ENCODE peak calls at places on chromosomes 13 and 19, in four cellular contexts. P, S, E and J are unnamed samples.

GRCh38 chr19:38319421-38320258 is at the start of gene KCNK6:
- DNase-seq in P (peak; percentile 58), S (no peak), E (peak; percentile 57), J (no peak)

GRCh38 chr19:1247747-1248453 is 483 bp upstream of the MIDN start:
- DNase-seq in P (peak; percentile 80), S (no peak), E (peak; percentile 90), J (no peak)

GRCh38 chr13:33728271-33729037 is 89.5 kb upstream of the RFC3 start:
- DNase-seq in P (peak; percentile 27), S (no peak), E (peak; percentile 61), J (peak; percentile 96)

GRCh38 chr19:33430674-33431277 is 57.3 kb downstream of the CEBPG start:
- DNase-seq in P (peak; percentile 70), S (no peak), E (peak; percentile 67), J (peak; percentile 16)

GRCh38 chr19:31574251-31574973 is 225.2 kb upstream of the TSHZ3 start:
- DNase-seq in P (no peak), S (no peak), E (no peak), J (no peak)

GRCh38 chr13:112838038-112838965 is 130.7 kb upstream of the MCF2L start:
- DNase-seq in P (no peak), S (no peak), E (peak; percentile 14), J (no peak)

GRCh38 chr13:46951516-46951915 is 54.7 kb upstream of the HTR2A start:
- DNase-seq in P (no peak), S (no peak), E (no peak), J (no peak)

GRCh38 chr19:3162418-3163229 is 15.9 kb upstream of the S1PR4 start:
- DNase-seq in P (no peak), S (no peak), E (no peak), J (no peak)

GRCh38 chr13:60755380-60756163 is 358.6 kb downstream of the TDRD3 start:
- DNase-seq in P (no peak), S (no peak), E (no peak), J (no peak)

GRCh38 chr19:29965529-29965928 is 23.5 kb downstream of the URI1 start:
- DNase-seq in P (no peak), S (no peak), E (no peak), J (no peak)

GRCh38 chr19:29964171-29964570 is 22.1 kb downstream of the URI1 start:
- DNase-seq in P (no peak), S (no peak), E (no peak), J (no peak)

GRCh38 chr19:29963576-29963975 is 21.5 kb downstream of the URI1 start:
- DNase-seq in P (no peak), S (no peak), E (no peak), J (no peak)

GRCh38 chr19:29967623-29968022 is 25.6 kb downstream of the URI1 start:
- DNase-seq in P (no peak), S (no peak), E (no peak), J (no peak)

GRCh38 chr19:29966594-29967249 is 24.7 kb downstream of the URI1 start:
- DNase-seq in P (no peak), S (no peak), E (no peak), J (no peak)
- TF ChIP-seq CTCF in P (no peak), S (no peak), E (no peak), J (peak; percentile 38)

GRCh38 chr19:48419158-48419920 is 25.9 kb downstream of the GRIN2D start:
- DNase-seq in P (no peak), S (no peak), E (no peak), J (no peak)

GRCh38 chr19:48421548-48421947 is 24.2 kb upstream of the GRWD1 start:
- DNase-seq in P (no peak), S (no peak), E (no peak), J (no peak)

GRCh38 chr19:48417436-48417835 is 24.0 kb downstream of the GRIN2D start:
- DNase-seq in P (no peak), S (no peak), E (no peak), J (no peak)

GRCh38 chr19:48415869-48416268 is 22.4 kb downstream of the GRIN2D start:
- DNase-seq in P (no peak), S (no peak), E (no peak), J (no peak)

DNA sequence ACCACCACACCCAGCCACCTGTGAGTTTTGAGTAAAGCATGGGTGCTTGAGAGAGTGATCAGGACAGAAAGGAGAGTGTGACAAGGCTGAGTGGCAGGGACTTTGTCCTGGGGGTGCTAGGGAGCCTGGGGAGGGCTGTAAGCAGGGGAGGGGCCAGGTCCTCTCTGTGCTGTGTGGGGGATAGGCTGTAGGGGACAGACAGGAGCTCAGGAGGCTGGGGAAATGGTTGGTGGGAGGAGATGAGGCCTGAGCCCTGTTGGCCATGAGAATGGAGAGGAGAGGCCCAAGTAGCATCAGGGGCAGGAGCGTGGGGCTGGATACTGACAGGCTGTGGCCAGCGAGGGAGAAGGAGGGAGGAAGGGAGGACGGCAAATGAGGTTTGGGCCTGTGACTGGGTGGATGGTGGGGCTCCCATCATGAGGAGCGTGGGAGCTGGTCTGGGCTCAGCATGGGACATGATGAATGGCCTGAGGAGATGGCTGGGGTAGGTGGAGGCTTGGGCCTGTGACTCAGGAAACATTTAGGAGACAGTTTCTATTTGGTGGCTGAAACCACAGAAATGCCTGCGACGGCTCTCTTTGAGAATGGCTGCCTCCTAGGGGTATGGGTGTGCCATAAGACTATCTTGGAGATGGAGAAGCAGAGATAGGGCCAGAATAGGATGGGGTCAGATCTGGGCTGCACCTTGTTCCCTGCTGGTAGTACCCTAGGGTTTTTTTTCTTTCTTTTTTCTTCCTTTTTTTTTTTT is 25.0 kb downstream of the GRIN2D start:
- DNase-seq in P (no peak), S (no peak), E (no peak), J (no peak)
- H3K4me3 ChIP-seq in P (no peak overlapping the region), S (no peak overlapping the region), E (no peak overlapping the region), J (no peak overlapping the region)

DNA sequence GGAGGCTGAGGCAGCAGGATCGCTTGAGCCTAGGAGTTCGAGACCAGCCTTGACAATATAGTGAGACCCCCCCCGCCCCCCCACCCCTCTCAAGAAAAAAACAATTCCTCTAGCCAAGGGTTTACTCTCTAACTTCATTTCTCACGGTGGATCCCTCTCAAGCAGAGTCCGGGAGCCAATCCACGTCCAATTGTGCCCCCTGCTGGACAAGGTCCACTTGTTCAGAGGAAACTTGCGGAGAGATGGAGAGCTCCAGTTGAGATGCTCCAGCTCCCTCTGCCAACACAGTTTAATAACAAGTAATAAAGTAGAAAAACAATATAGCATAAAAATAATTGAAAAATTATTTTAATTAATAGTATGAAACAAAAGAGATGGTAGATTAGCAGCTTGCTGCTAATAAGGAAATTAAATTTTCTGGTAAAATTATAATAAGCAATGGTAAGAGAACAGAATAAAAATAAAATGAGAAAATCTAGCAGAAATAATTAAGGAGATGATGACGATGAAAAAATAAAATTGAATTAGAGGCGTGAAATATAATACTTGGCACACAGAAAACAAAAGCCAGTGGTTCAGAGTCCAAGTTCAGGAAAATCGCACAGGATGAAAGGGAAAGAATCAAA is 14.5 kb upstream of the SIGLEC14 start:
- DNase-seq in P (peak; percentile 49), S (no peak), E (peak; percentile 70), J (peak; percentile 38)
- TF ChIP-seq CTCF in P (peak; percentile 26), S (peak; percentile 53), E (peak; percentile 67), J (peak; percentile 64)

GRCh38 chr19:45972081-45972943 is 1.4 kb downstream of the NOVA2 start:
- DNase-seq in P (no peak), S (no peak), E (peak; percentile 45), J (no peak)

GRCh38 chr19:45973564-45974338 is at the start of gene NOVA2:
- DNase-seq in P (peak; percentile 83), S (no peak), E (peak; percentile 80), J (no peak)

GRCh38 chr19:45972944-45973525 is 630 bp downstream of the NOVA2 start:
- DNase-seq in P (no peak), S (no peak), E (no peak), J (no peak)

GRCh38 chr19:45969676-45970075 is 4.0 kb downstream of the NOVA2 start:
- DNase-seq in P (no peak), S (no peak), E (no peak), J (no peak)

DNA sequence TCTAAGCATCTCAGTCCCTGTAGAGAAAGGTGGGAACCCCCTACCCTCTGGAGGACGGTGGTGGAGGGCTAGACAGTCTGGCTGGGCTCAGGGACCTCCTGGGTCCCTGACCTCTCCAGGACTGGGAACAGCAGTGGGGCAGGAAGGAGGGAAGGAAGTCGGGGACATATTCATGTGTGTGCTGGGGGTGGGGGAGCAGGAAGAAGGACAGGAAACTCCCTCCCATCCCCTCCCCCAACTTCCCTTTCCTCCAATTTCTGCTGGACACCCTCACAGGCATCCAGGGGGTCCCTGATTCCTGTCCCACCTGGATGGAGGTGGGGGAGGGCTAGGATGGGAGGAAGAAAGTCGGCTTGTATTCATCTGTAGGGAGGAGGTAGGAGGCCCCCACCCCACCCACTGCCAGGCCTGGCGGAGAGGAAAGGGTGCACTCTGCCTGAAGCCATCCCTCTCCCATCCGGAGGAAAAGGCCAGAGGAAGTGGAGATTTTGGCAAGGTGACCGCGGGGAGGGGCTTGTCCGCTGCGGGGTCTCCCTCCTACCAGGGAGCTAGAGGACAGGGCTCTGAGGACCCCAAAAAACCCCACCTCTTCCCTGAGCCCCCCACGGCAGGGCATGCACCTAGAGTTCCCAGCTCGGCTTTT is 2.3 kb downstream of the NOVA2 start:
- DNase-seq in P (peak; percentile 41), S (no peak), E (peak; percentile 57), J (no peak)
- H3K4me3 ChIP-seq in P (peak overlapping the region; percentile 62), S (no peak overlapping the region), E (peak overlapping the region; percentile 43), J (no peak overlapping the region)

GRCh38 chr13:78131811-78132210 is 213.2 kb upstream of the EDNRB start:
- DNase-seq in P (no peak), S (no peak), E (no peak), J (no peak)
- TF ChIP-seq CTCF in P (no peak), S (no peak), E (no peak), J (no peak)